ENCODE peak calls at places on chromosomes 11 and 22, in eight cellular contexts. U is kidney epithelial cell, D is GM06990, G is ovary, E is cardiac muscle cell, Q is cardiac fibroblast, P is HFF-Myc, T is dorsolateral prefrontal cortex. V is an unnamed sample.

GRCh38 chr11:65700377-65700776 is 11.7 kb upstream of the KAT5 start:
- DNase-seq in P (no peak), D (no peak), Q (no peak), E (no peak), G (no peak), T (no peak), U (no peak), V (no peak)

GRCh38 chr11:124600924-124601323 is 10.3 kb upstream of the PANX3 start:
- DNase-seq in D (no peak), G (no peak), E (no peak), Q (no peak), U (no peak), T (no peak), P (no peak), V (no peak)

GRCh38 chr11:17765381-17766359 is 31.1 kb downstream of the KCNC1 start:
- DNase-seq in U (no peak), Q (no peak), T (no peak), G (no peak), P (no peak), E (no peak), D (no peak), V (no peak)

GRCh38 chr22:50276143-50276542 is 6.0 kb upstream of the MAPK11 start:
- DNase-seq in E (peak), U (no peak), Q (peak), T (peak), D (peak), G (no peak), P (no peak), V (no peak)

GRCh38 chr11:107331728-107332127 is 125.9 kb downstream of the CWF19L2 start:
- DNase-seq in D (no peak), P (no peak), U (no peak), Q (no peak), T (no peak), E (no peak), G (no peak), V (no peak)

GRCh38 chr11:119547511-119547910 is 124.5 kb upstream of the THY1 start:
- DNase-seq in D (no peak), P (no peak), E (no peak), U (no peak), T (no peak), Q (no peak), G (no peak), V (no peak)

GRCh38 chr11:9787981-9788521 is 124.2 kb downstream of the SWAP70 start:
- DNase-seq in P (peak), E (peak), D (no peak), U (peak), Q (peak), T (no peak), G (no peak), V (peak)

GRCh38 chr11:27830206-27830605 is 130.0 kb upstream of the BDNF start:
- DNase-seq in D (no peak), G (no peak), T (no peak), U (no peak), P (no peak), Q (no peak), E (no peak), V (no peak)

GRCh38 chr11:82733444-82734119 is at the start of gene FAM181B:
- DNase-seq in P (no peak), T (peak), U (peak), G (peak), E (peak), D (peak), Q (peak), V (no peak)

GRCh38 chr11:2445948-2446551 is 1.2 kb downstream of the KCNQ1 start:
- DNase-seq in D (no peak), G (no peak), T (no peak), E (no peak), U (no peak), Q (no peak), P (no peak), V (no peak)

GRCh38 chr22:19689408-19689807 is 24.9 kb upstream of the SEPTIN5 start:
- DNase-seq in E (no peak), G (no peak), D (no peak), Q (no peak), P (no peak), T (no peak), U (no peak), V (no peak)

GRCh38 chr11:61828629-61829407 is 718 bp downstream of the FADS2 start:
- DNase-seq in E (peak), U (no peak), T (peak), G (peak), P (no peak), Q (peak), D (peak), V (no peak)

GRCh38 chr22:20224917-20225692 is 43.0 kb downstream of the RTN4R start:
- DNase-seq in E (no peak), P (no peak), D (no peak), Q (no peak), U (no peak), G (no peak), T (no peak), V (no peak)

GRCh38 chr11:107591098-107591445 is at the start of gene ELMOD1:
- DNase-seq in D (peak), Q (peak), G (peak), E (peak), T (peak), U (no peak), P (no peak), V (no peak)

GRCh38 chr11:61905801-61906521 is 11.4 kb downstream of the RAB3IL1 start:
- DNase-seq in U (no peak), E (no peak), G (no peak), Q (no peak), P (no peak), D (no peak), T (no peak), V (no peak)

GRCh38 chr22:42926034-42926433 is 69.0 kb upstream of the ARFGAP3 start:
- DNase-seq in U (no peak), G (no peak), D (no peak), Q (peak), E (peak), P (no peak), T (no peak), V (no peak)

GRCh38 chr22:47040486-47041145 is 278.2 kb downstream of the TBC1D22A start:
- DNase-seq in D (no peak), P (no peak), U (no peak), Q (no peak), G (no peak), E (no peak), T (no peak), V (no peak)

GRCh38 chr11:12944889-12945288 is 64.2 kb upstream of the RASSF10 start:
- DNase-seq in Q (no peak), D (no peak), G (no peak), U (no peak), P (no peak), E (no peak), T (no peak), V (no peak)

GRCh38 chr11:7019500-7020182 is 505 bp downstream of the ZNF214 start:
- DNase-seq in P (no peak), G (peak), T (peak), E (peak), U (no peak), Q (peak), D (no peak), V (no peak)

GRCh38 chr11:62680825-62681240 is 2.0 kb upstream of the UBXN1 start:
- DNase-seq in U (no peak), T (no peak), P (peak), Q (peak), G (no peak), D (no peak), E (peak), V (no peak)

GRCh38 chr11:90532125-90532524 is 309.3 kb upstream of the CHORDC1 start:
- DNase-seq in T (no peak), Q (no peak), E (no peak), D (no peak), U (no peak), P (no peak), G (no peak), V (no peak)

GRCh38 chr11:33530824-33531223 is 169.8 kb downstream of the C11orf91 start:
- DNase-seq in U (no peak), T (no peak), G (no peak), D (no peak), P (peak), E (peak), Q (peak), V (no peak)

GRCh38 chr11:65558785-65559509 is 788 bp upstream of the LTBP3 start:
- DNase-seq in D (no peak), Q (peak), U (no peak), P (no peak), G (peak), T (peak), E (peak), V (no peak)

GRCh38 chr22:35308480-35308945 is 8.8 kb downstream of the TOM1 start:
- DNase-seq in E (no peak), Q (no peak), D (peak), U (no peak), T (no peak), G (no peak), P (no peak), V (no peak)

GRCh38 chr22:27100789-27101188 is 443.4 kb downstream of the MIAT start:
- DNase-seq in T (no peak), U (peak), G (peak), D (no peak), P (no peak), Q (peak), E (peak), V (no peak)

GRCh38 chr11:124643605-124644425 is 21.2 kb downstream of the TBRG1 start:
- DNase-seq in T (no peak), E (peak), G (no peak), D (no peak), U (no peak), P (no peak), Q (peak), V (peak)

GRCh38 chr11:2482745-2483144 is 37.9 kb downstream of the KCNQ1 start:
- DNase-seq in T (no peak), U (no peak), P (no peak), E (no peak), D (no peak), Q (no peak), G (no peak), V (no peak)

DNA sequence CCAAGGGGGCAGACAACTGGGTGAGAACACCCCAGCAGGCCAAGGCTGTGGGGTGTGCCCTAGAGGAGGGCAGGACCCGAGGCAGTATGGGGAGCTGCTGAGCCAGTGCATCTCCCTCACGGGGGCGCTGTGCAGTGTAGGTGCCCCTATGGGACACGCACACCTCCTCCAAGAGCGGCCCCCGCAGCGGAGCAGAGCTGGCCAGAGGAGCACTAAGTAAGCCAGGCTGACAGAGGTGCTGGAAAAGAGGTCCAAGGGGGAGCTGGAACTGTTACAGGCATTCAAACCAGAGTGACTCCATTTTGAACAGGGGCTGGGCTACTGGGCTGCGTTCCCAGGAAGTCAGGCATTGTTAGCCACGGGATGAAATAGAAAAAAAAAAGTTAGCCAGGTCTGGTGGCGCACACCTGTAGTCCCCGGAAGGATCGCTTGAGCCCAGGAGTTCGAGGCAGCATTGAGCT is 41.8 kb downstream of the TST start:
- DNase-seq in D (peak), P (no peak), U (no peak), E (peak), Q (peak), T (peak), G (peak), V (no peak)
- TF ChIP-seq CTCF in D (peak), P (peak), U (peak), E (peak), Q (peak), T (no peak), G (no peak), V (peak)

DNA sequence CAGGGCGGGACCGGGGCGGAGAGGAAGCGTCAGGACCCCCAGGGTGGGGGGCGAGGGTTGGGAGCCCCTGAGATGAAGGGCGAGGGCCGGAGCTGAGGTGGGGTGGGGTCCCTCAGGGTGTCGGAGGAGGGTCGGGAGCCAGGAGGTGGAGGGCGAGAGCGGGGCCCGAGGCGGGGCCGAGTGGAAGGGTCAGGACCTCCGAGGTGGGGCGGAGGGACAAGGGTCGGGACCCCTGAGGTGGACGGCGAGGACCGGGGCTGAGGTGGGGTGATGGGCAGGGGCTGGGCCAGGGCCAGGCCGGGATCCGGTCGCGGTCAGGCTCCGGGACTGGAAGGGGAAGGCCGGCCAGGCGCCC is 409 bp downstream of the SMC1B start:
- DNase-seq in U (no peak), G (no peak), D (no peak), E (no peak), P (no peak), T (no peak), Q (no peak), V (no peak)
- H3K4me3 ChIP-seq in U (no peak), G (no peak), D (no peak), E (no peak), P (no peak), T (peak), Q (no peak), V (no peak)

GRCh38 chr11:84947970-84948600 is 679.1 kb downstream of the DLG2 start:
- DNase-seq in P (no peak), E (no peak), U (peak), Q (peak), D (no peak), T (no peak), G (no peak), V (no peak)

DNA sequence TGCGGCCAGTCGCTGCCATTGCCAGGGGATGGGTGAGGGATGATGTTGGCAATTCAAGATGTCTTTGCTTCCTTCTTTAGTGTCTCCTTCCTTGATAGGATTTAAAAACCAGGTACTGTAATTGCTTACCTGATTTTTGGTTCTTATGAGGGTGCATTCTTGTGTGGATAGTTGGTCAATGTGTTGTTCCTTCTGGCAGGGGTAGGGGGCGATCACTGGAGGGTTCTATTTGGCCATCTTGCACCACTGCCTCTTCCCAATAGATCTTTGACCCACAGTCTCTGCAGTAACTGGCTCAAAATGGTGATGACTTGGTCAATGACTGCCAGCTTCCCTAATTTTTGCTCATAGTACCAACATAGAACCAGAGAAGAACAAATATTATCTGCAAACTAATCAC is 680.1 kb downstream of the DLG2 start:
- DNase-seq in G (no peak), E (no peak), U (no peak), P (no peak), Q (no peak), D (no peak), T (no peak), V (no peak)
- TF ChIP-seq CTCF in G (no peak), E (no peak), U (no peak), P (no peak), Q (no peak), D (no peak), T (no peak), V (no peak)

DNA sequence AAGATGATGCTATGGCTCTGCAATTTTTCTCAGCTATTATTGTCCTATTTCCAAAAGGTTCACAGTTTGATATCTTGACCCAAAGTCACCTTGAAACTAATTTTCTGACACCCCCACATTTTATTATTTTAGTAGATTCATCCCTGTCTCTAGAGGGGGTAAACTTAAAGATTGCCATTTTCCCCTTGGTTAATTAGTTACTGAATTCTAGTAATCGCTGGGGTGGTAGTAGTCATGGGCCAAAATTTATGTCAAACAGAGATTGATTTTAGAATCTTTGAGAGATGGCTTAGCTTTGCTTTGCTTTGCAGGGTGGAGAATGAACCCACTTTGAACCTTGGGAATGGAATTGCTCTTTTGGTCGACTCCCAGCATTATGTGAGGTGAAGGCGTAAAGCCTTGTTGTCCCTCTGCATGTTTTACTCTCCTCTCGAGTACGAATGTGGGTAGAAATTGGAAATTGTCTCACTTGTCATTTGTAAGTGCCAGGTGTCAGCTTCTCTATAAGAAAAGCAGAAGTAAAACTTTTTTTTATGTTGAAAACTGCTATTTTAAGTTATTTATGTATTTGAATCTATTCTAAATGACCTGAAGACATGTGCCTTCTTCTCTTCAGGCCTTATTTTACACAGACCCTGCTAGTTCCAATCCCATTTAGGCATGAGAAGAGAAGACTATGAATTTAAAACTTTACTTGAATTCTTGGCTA is 42.4 kb upstream of the RCE1 start:
- DNase-seq in P (no peak), Q (no peak), T (no peak), D (peak), U (no peak), E (no peak), G (no peak), V (no peak)
- H3K4me3 ChIP-seq in P (no peak), Q (no peak), T (no peak), D (no peak), U (no peak), E (no peak), G (no peak), V (no peak)

GRCh38 chr22:30763815-30764686 is 69.4 kb downstream of the OSBP2 start:
- DNase-seq in T (no peak), D (no peak), E (peak), G (peak), Q (peak), P (peak), U (peak), V (peak)
- TF ChIP-seq CTCF in T (peak), D (peak), E (peak), G (no peak), Q (peak), P (peak), U (peak), V (peak)

DNA sequence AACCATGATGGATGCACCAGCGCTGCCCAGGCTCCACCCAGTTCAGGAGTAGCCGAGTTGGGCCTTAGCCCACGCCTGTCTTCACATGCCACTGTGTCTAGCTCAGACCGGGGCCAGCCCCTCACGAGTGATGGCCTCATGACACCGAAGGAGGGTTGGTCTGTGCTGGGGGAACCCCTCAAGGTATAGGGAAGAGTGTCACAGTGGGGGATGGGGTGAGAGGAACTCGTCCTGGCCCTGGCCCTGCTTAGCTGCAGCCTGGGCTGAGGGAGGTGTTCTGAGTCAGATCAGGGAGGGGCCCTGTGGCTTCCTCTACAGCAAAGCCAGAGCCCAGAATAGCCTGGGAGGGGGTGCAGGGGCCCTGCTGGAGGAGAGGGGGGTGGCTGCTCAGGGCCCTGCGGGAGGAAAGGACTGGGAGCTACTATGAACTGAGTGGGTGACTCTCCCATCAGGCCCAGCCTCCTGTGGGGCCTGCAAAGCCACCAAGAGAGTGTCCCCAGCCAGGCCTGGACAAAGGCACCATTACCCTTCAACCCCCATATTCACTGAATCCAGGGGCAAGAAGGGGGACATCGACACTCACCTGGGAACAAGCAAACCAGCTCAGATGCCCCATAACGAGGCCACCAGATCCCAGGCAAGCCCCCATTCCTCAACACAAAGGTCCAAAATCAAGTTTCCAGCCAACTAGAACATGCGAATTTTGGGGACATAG is 41.2 kb downstream of the IGLL5 start:
- DNase-seq in P (no peak), D (peak), E (peak), U (no peak), Q (peak), G (no peak), T (no peak), V (no peak)
- H3K4me3 ChIP-seq in P (no peak), D (no peak), E (no peak), U (no peak), Q (no peak), G (no peak), T (no peak), V (no peak)

DNA sequence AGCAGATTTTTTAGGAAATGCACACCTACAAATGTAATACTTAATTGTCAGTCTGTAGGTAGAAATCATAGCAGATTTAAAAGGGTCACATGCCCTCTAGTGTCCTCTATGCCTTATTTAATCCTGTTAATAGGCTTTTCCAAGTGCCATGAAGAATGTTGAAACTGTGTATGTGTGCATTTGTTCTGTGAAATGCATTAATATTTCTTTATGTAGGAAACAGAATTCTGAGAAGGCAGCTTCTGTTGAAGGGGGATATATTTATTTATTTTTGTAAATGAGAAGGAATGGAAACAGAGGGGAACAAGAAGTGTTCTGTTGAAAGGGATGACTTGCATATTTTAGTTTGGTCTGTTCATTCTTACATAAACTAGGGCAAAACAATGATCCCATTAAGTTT is 51.0 kb downstream of the SVIP start:
- DNase-seq in Q (no peak), U (no peak), T (no peak), G (no peak), P (no peak), E (no peak), D (no peak), V (no peak)
- TF ChIP-seq CTCF in Q (no peak), U (no peak), T (peak), G (no peak), P (no peak), E (no peak), D (no peak), V (no peak)

V was measured in AG04449.